ENCODE peak calls at places on chromosomes 16 and 17, in six cellular contexts. T is heart left ventricle; W is RWPE2; X is CD8-positive, alpha-beta T cell; K is endodermal cell; A is RWPE1. U is an unnamed sample.

GRCh38 chr16:50526249-50526648 is 21.9 kb upstream of the NKD1 start:
- DNase-seq in T (no peak), W (no peak), X (no peak), K (no peak), A (no peak), U (peak)

GRCh38 chr17:78645421-78646295 is 68.5 kb upstream of the DNAH17 start:
- DNase-seq in T (peak), W (no peak), X (peak), K (no peak), A (peak), U (no peak)

GRCh38 chr16:68257251-68257905 is 6.9 kb upstream of the SLC7A6 start:
- DNase-seq in T (no peak), W (no peak), X (no peak), K (no peak), A (no peak), U (no peak)

GRCh38 chr16:89095401-89095974 is 1.8 kb downstream of the ACSF3 start:
- DNase-seq in T (no peak), W (no peak), X (no peak), K (no peak), A (no peak), U (no peak)

GRCh38 chr16:54424043-54424451 is 137.5 kb upstream of the IRX3 start:
- DNase-seq in T (no peak), W (no peak), X (no peak), K (no peak), A (peak), U (no peak)

GRCh38 chr17:72383053-72383847 is 262.4 kb downstream of the SOX9 start:
- DNase-seq in T (peak), W (no peak), X (no peak), K (peak), A (no peak), U (no peak)

GRCh38 chr16:53865492-53865863 is 161.5 kb downstream of the FTO start:
- DNase-seq in T (no peak), W (no peak), X (no peak), K (no peak), A (peak), U (no peak)

GRCh38 chr17:78144146-78144719 is 2.0 kb upstream of the C17orf99 start:
- DNase-seq in T (peak), W (peak), X (no peak), K (peak), A (no peak), U (peak)

GRCh38 chr16:29158031-29158430 is 173.2 kb downstream of the LAT start:
- DNase-seq in T (peak), W (no peak), X (no peak), K (no peak), A (no peak), U (no peak)

GRCh38 chr16:89409161-89409711 is 81.1 kb downstream of the ANKRD11 start:
- DNase-seq in T (peak), W (no peak), X (peak), K (no peak), A (peak), U (no peak)

GRCh38 chr17:46853896-46854444 is 2.6 kb downstream of the WNT9B start:
- DNase-seq in T (no peak), W (no peak), X (no peak), K (peak), A (no peak), U (no peak)

GRCh38 chr17:79389896-79390295 is 221.0 kb downstream of the RBFOX3 start:
- DNase-seq in T (no peak), W (no peak), X (no peak), K (no peak), A (no peak), U (no peak)

GRCh38 chr16:89615176-89615575 is 1.7 kb downstream of the DPEP1 start:
- DNase-seq in T (no peak), W (peak), X (no peak), K (no peak), A (no peak), U (no peak)

GRCh38 chr16:8588703-8589292 is 1.5 kb downstream of the TMEM114 start:
- DNase-seq in T (no peak), W (no peak), X (no peak), K (peak), A (no peak), U (no peak)

GRCh38 chr16:35188288-35189155 is 1729.1 kb downstream of the TP53TG3F start:
- DNase-seq in T (peak), W (no peak), X (no peak), K (peak), A (no peak), U (no peak)

GRCh38 chr17:79951361-79952264 is 84.1 kb downstream of the TBC1D16 start:
- DNase-seq in T (peak), W (peak), X (no peak), K (peak), A (no peak), U (peak)

GRCh38 chr16:1614226-1615102 is 2.3 kb downstream of the CRAMP1 start:
- DNase-seq in T (peak), W (no peak), X (no peak), K (peak), A (peak), U (peak)
- H3K27ac ChIP-seq in T (peak), W (peak), X (no peak), K (no peak), A (peak), U (no peak)

GRCh38 chr17:28585891-28586290 is 9.2 kb upstream of the ALDOC start:
- DNase-seq in T (no peak), W (no peak), X (no peak), K (no peak), A (no peak), U (no peak)
- TF ChIP-seq CTCF in T (no peak), W (no peak), X (no peak), K (no peak), A (no peak), U (no peak)

DNA sequence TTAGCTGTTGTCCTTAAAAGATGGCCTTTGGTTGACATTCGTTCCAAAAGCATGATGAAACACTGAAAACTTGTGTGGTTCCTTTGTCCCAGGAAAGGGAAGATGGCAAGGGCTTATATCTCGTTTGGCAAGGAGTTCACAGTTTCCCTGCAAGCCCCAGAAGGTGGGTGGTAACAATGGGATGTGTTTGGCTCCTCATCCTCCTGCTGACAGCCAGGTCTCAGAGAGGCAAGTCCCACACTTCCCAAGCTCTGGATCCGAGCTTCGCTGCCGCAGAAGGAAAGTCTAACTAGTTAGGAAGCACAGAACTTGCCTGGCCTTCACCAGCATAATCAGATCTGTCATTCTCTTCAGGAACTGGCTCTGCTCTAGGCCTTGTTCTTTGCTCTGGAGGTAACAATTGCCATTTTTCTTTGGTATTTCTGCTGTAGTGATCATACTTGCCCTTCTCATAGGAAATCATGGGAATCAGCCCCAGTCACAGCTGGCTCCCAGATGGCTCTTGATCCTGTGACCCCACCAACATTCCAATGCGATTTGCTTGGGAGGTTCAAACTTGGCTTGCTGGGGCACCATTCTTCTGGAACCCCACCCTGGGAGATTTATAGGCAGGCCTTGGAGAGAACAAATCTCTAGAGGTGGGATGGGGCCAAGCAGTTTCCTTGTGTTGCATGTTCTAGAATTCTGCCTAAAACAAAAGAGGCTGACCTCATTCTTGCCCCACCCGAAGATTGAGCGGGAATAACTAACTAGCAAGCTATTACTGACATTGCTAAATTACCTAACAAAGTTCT is 17.9 kb downstream of the KPNA2 start:
- DNase-seq in T (no peak), W (no peak), X (no peak), K (peak), A (no peak), U (peak)
- H3K27ac ChIP-seq in T (peak), W (no peak), X (no peak), K (peak), A (peak), U (no peak)

GRCh38 chr17:7133424-7133823 is 18.8 kb upstream of the ASGR2 start:
- DNase-seq in T (peak), W (no peak), X (peak), K (peak), A (no peak), U (no peak)
- TF ChIP-seq CTCF in T (peak), W (peak), X (peak), K (peak), A (no peak), U (no peak)

DNA sequence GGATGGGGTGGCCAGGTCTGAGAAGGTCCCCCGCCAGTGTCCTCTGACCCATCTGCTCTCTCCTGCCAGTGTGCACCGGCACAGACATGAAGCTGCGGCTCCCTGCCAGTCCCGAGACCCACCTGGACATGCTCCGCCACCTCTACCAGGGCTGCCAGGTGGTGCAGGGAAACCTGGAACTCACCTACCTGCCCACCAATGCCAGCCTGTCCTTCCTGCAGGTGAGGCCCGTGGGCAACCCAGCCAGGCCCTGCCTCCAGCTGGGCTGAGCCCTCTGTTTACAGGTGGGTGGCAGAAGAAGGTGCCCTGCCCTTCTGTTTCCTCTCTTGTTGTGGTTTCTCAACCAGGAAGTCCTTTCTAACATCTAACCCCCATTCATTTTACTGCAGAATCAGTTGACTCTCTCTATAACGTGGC is 7.1 kb downstream of the ERBB2 start:
- DNase-seq in T (peak), W (no peak), X (no peak), K (no peak), A (no peak), U (no peak)
- H3K27ac ChIP-seq in T (no peak), W (peak), X (no peak), K (no peak), A (peak), U (peak)

DNA sequence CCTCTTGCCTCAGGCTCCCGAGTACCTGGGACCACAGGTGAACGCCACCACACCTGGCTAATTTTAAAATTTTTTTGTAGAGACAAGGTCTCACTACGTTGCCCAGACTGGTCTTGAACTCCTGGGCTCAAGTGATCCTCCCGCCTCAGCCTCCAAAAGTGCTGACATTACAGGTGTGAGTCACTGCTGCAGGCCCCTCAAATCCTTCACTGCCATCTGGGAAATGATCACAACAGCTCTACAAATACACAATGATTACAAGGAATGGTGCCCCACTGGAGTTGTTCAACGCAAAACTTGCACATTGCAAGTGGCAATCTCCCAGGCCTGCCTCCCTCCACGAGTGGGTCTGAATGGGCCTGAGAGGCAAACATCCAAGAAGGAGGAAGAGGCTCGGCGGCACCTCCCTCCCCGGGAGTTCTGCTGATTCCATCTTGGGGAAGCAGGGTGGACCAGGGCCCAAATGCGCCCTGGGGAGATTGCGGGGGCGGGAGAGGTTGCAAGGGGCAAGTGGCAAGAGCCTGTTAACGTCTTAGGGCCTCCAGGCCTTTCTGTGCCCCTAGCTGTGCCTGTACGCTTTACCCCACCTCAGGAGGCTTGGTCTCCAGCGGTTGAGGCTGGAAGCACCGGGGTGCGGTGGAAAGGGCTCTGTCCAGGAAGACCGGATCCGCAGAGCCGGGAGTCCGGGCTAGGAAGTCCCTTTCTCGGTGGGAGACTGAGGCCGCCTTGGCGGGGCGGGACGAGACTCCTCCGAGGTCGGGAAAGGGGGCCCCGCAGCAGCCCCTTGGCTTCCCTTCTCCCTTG is 656 bp upstream of the IGFBP4 start:
- DNase-seq in T (peak), W (no peak), X (no peak), K (no peak), A (no peak), U (no peak)
- TF ChIP-seq CTCF in T (no peak), W (no peak), X (no peak), K (no peak), A (no peak), U (no peak)

DNA sequence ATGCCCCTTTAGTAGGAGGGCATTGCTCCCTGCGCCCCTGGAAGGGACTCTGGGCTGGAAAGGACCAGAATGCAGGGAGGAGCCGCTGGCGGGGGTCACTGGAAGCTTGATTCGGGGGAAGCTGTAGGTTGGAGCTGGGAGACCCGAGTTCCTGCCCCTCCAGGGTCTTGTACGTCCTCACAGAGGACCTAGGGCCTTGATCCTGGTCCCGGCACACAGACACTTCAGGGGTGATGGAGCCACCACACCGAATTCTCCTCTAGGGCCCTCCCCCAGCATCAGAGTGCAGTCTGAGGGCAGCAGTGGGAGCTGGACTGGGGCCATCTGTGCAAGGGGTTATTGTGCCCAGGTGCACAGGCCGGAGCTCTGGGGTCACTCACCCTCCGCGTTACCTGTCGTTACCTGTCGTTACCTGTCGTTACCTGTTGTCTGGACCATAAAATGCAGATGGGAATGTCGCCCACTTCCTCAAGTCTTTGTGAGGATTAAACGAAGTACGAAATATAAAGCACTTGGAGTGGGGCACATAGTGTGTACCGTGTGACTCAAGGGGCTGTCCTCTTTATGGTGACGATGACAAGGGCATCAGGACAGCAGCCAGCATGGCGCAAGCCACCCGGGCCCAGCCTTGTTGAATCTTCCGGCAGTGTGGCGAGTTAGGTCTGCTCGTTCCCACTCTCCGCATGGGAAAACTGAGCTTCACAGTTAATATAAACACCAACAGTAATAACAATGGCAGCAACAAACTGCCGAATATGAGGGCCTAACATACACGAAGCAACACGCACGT is 48.6 kb downstream of the CMIP start:
- DNase-seq in T (no peak), W (no peak), X (no peak), K (no peak), A (no peak), U (no peak)
- H3K27ac ChIP-seq in T (peak), W (peak), X (no peak), K (peak), A (peak), U (peak)

DNA sequence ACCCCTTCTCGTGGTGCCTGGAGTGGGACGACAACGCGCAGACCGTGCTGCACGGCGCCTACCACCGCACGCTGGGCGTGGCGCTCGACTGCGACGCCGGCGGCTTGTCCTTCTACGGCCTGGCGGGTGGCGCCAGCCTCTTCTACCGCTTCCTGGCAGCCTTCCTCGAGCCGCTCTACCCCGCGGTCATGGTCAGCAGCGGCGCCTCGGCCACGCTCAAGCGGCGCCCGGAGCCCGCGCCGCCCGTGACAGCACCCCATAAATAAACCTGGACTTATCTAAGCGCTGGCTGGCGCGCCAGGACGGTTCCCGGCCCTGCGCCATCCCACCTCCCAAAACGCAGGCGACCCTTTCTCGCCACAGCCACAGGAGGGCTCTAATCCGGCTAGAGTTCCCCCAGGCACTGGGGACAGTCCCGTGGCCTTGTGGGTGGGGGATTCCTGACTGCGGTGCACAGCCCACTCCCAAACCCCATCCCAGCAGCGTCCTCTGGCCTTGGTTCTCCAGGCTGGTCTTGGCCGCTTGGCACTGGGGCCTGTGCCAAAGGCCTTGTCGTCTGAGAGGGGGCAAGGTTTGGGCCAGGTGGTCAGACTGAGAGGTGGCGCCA is 10.2 kb upstream of the SLC16A5 start:
- DNase-seq in T (peak), W (no peak), X (peak), K (no peak), A (no peak), U (peak)
- TF ChIP-seq CTCF in T (peak), W (no peak), X (no peak), K (peak), A (no peak), U (peak)

GRCh38 chr16:73054732-73055481 is 7.0 kb upstream of the ZFHX3 start:
- DNase-seq in T (no peak), W (no peak), X (no peak), K (peak), A (no peak), U (no peak)

GRCh38 chr16:73056911-73057310 is 9.0 kb upstream of the ZFHX3 start:
- DNase-seq in T (no peak), W (no peak), X (no peak), K (no peak), A (no peak), U (no peak)

GRCh38 chr16:73057369-73058210 is 9.7 kb upstream of the ZFHX3 start:
- DNase-seq in T (no peak), W (no peak), X (no peak), K (peak), A (no peak), U (peak)

GRCh38 chr16:73058221-73058615 is 10.3 kb upstream of the ZFHX3 start:
- DNase-seq in T (peak), W (no peak), X (no peak), K (peak), A (no peak), U (peak)

GRCh38 chr16:73056383-73056782 is 8.5 kb upstream of the ZFHX3 start:
- DNase-seq in T (no peak), W (no peak), X (no peak), K (peak), A (no peak), U (no peak)
- H3K27ac ChIP-seq in T (peak), W (peak), X (no peak), K (peak), A (peak), U (peak)

DNA sequence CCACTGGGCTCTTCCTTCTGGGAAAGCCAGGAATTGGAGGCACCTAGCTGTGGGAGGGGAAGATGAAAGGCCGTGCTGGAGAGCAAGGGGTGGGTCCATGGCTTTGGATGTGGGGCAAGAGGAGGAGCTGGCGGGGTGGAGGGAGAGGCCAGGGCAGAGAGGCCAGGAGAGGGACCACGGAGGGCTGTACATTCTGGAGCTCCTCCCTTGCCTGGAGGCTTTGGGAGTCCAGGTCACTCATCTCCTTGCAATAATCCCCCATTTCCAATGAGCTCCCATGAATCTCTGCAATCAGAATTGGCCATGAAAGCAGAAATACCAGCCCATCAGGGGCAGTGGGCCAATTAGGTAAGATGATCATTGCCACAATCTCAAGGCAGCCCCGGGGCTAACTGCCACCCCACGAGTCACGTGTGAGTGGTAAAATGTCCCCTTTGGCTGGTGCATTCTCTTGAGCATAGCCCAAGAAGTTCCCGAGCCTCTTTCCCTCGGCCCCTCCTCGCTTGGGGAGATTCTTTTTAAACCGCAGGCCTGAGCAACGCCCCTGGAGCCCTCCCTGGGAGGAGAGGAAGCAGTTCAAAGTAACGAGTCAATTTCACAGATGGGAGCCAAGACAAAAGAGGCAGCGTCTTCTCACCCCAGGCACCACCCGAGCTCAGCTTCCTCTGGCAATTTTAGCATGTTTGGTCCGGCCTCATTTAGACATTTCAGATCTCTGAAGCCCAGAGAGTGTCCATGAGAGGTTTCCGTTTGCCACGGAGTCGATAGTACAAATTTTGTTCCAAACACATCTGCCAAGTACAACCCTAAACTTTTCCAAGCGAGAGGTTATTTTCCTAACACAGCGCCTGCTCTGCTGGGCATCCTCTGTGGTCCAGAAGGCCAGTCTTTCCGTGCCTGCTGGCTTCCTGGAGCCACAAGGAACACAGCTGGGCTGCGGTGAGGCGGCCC is 13.4 kb downstream of the RTN4RL1 start:
- DNase-seq in T (no peak), W (no peak), X (no peak), K (peak), A (peak), U (peak)
- TF ChIP-seq CTCF in T (no peak), W (no peak), X (no peak), K (no peak), A (no peak), U (no peak)